ENCODE peak calls at places on chromosomes 1 and 21, in five cellular contexts. One of them, this sample, is unnamed.

GRCh38 chr1:79255421-79255820 is 248.9 kb upstream of the ADGRL4 start:
- DNase-seq in GM12878: no peak
- DNase-seq in HCT116: no peak
- DNase-seq in K562: no peak
- DNase-seq in HepG2: no peak
- DNase-seq in this sample: no peak

GRCh38 chr1:154474802-154475201 is 27.2 kb upstream of the TDRD10 start:
- DNase-seq in HCT116: peak
- DNase-seq in K562: no peak
- DNase-seq in HepG2: peak
- DNase-seq in GM12878: no peak
- DNase-seq in this sample: no peak

GRCh38 chr1:150957666-150958065 is 17.0 kb downstream of the CERS2 start:
- DNase-seq in HepG2: no peak
- DNase-seq in GM12878: no peak
- DNase-seq in HCT116: no peak
- DNase-seq in K562: no peak
- DNase-seq in this sample: no peak

GRCh38 chr1:209207126-209207700 is 376.3 kb upstream of the CAMK1G start:
- DNase-seq in HepG2: no peak
- DNase-seq in GM12878: no peak
- DNase-seq in K562: no peak
- DNase-seq in HCT116: no peak
- DNase-seq in this sample: no peak

GRCh38 chr1:177077006-177077405 is 87.5 kb downstream of the ASTN1 start:
- DNase-seq in K562: no peak
- DNase-seq in HCT116: no peak
- DNase-seq in GM12878: no peak
- DNase-seq in HepG2: no peak
- DNase-seq in this sample: no peak

GRCh38 chr1:53319296-53320101 is 8.4 kb downstream of the LRP8 start:
- DNase-seq in GM12878: no peak
- DNase-seq in K562: no peak
- DNase-seq in HepG2: no peak
- DNase-seq in HCT116: no peak
- DNase-seq in this sample: no peak

GRCh38 chr21:15823486-15824150 is 93.8 kb downstream of the USP25 start:
- DNase-seq in K562: no peak
- DNase-seq in GM12878: no peak
- DNase-seq in HCT116: no peak
- DNase-seq in HepG2: no peak
- DNase-seq in this sample: no peak

GRCh38 chr1:89527256-89527655 is 2.6 kb downstream of the LRRC8B start:
- DNase-seq in HepG2: no peak
- DNase-seq in HCT116: no peak
- DNase-seq in GM12878: no peak
- DNase-seq in K562: no peak
- DNase-seq in this sample: no peak

GRCh38 chr1:30405631-30406212 is 317.7 kb downstream of the MATN1 start:
- DNase-seq in HCT116: no peak
- DNase-seq in GM12878: no peak
- DNase-seq in HepG2: no peak
- DNase-seq in K562: no peak
- DNase-seq in this sample: no peak

GRCh38 chr1:208374391-208374941 is 130.3 kb upstream of the PLXNA2 start:
- DNase-seq in HepG2: no peak
- DNase-seq in K562: no peak
- DNase-seq in HCT116: no peak
- DNase-seq in GM12878: no peak
- DNase-seq in this sample: no peak

GRCh38 chr1:24996456-24996855 is 66.4 kb upstream of the RUNX3 start:
- DNase-seq in K562: no peak
- DNase-seq in HepG2: no peak
- DNase-seq in HCT116: no peak
- DNase-seq in GM12878: no peak
- DNase-seq in this sample: no peak

GRCh38 chr1:2555634-2556276 is 416 bp upstream of the TNFRSF14 start:
- DNase-seq in HepG2: no peak
- DNase-seq in HCT116: no peak
- DNase-seq in K562: no peak
- DNase-seq in GM12878: no peak
- DNase-seq in this sample: no peak

GRCh38 chr1:53545663-53546408 is 86.6 kb downstream of the DMRTB1 start:
- DNase-seq in GM12878: no peak
- DNase-seq in K562: no peak
- DNase-seq in HepG2: no peak
- DNase-seq in HCT116: no peak
- DNase-seq in this sample: no peak

GRCh38 chr1:219385786-219386427 is 212.2 kb downstream of the LYPLAL1 start:
- DNase-seq in K562: peak
- DNase-seq in HCT116: peak
- DNase-seq in GM12878: peak
- DNase-seq in HepG2: peak
- DNase-seq in this sample: peak

GRCh38 chr1:16187748-16188401 is 24.6 kb downstream of the ARHGEF19 start:
- DNase-seq in GM12878: no peak
- DNase-seq in HCT116: no peak
- DNase-seq in HepG2: peak
- DNase-seq in K562: peak
- DNase-seq in this sample: no peak

GRCh38 chr1:79745928-79746327 is 739.4 kb upstream of the ADGRL4 start:
- DNase-seq in HCT116: no peak
- DNase-seq in K562: no peak
- DNase-seq in HepG2: no peak
- DNase-seq in GM12878: no peak
- DNase-seq in this sample: no peak

GRCh38 chr1:93585059-93585966 is 96.3 kb downstream of the BCAR3 start:
- DNase-seq in HepG2: peak
- DNase-seq in K562: no peak
- DNase-seq in HCT116: no peak
- DNase-seq in GM12878: no peak
- DNase-seq in this sample: no peak

GRCh38 chr21:31557421-31557955 is 102.0 kb upstream of the SOD1 start:
- DNase-seq in HepG2: no peak
- DNase-seq in HCT116: no peak
- DNase-seq in K562: no peak
- DNase-seq in GM12878: no peak
- DNase-seq in this sample: peak

GRCh38 chr21:36854391-36854790 is 112.1 kb downstream of the HLCS start:
- DNase-seq in HepG2: peak
- DNase-seq in HCT116: no peak
- DNase-seq in K562: peak
- DNase-seq in GM12878: no peak
- DNase-seq in this sample: peak

GRCh38 chr1:184567648-184568047 is 180.8 kb downstream of the C1orf21 start:
- DNase-seq in GM12878: no peak
- DNase-seq in HepG2: no peak
- DNase-seq in HCT116: no peak
- DNase-seq in K562: no peak
- DNase-seq in this sample: no peak

GRCh38 chr21:29235714-29236197 is 63.0 kb upstream of the BACH1 start:
- DNase-seq in HepG2: no peak
- DNase-seq in K562: no peak
- DNase-seq in HCT116: no peak
- DNase-seq in GM12878: peak
- DNase-seq in this sample: no peak

GRCh38 chr21:14836950-14837349 is 227.8 kb downstream of the NRIP1 start:
- DNase-seq in GM12878: no peak
- DNase-seq in HCT116: no peak
- DNase-seq in K562: no peak
- DNase-seq in HepG2: no peak
- DNase-seq in this sample: no peak

GRCh38 chr1:160030657-160031367 is 978 bp downstream of the PIGM start:
- DNase-seq in HepG2: no peak
- DNase-seq in GM12878: no peak
- DNase-seq in HCT116: no peak
- DNase-seq in K562: no peak
- DNase-seq in this sample: no peak

GRCh38 chr1:243950166-243950565 is 100.1 kb upstream of the AKT3 start:
- DNase-seq in HCT116: no peak
- DNase-seq in GM12878: no peak
- DNase-seq in HepG2: peak
- DNase-seq in K562: no peak
- DNase-seq in this sample: no peak

GRCh38 chr1:116877369-116877768 is 32.3 kb upstream of the PTGFRN start:
- DNase-seq in K562: no peak
- DNase-seq in HepG2: no peak
- DNase-seq in GM12878: no peak
- DNase-seq in HCT116: no peak
- DNase-seq in this sample: no peak

GRCh38 chr1:16146888-16147614 is 8.8 kb downstream of the EPHA2 start:
- DNase-seq in HepG2: peak
- DNase-seq in K562: no peak
- DNase-seq in GM12878: no peak
- DNase-seq in HCT116: no peak
- DNase-seq in this sample: no peak

GRCh38 chr1:66275601-66276023 is 258.3 kb upstream of the SGIP1 start:
- DNase-seq in HepG2: no peak
- DNase-seq in HCT116: no peak
- DNase-seq in K562: no peak
- DNase-seq in GM12878: no peak
- DNase-seq in this sample: no peak

GRCh38 chr1:110737206-110737605 is 62.5 kb upstream of the KCNA3 start:
- DNase-seq in K562: no peak
- DNase-seq in HepG2: no peak
- DNase-seq in HCT116: no peak
- DNase-seq in GM12878: no peak
- DNase-seq in this sample: no peak

GRCh38 chr1:2466270-2466665 is 9.8 kb upstream of the PLCH2 start:
- DNase-seq in HepG2: no peak
- DNase-seq in K562: no peak
- DNase-seq in GM12878: no peak
- DNase-seq in HCT116: no peak
- DNase-seq in this sample: no peak

GRCh38 chr1:108559215-108560142 is at the start of gene EEIG2:
- DNase-seq in K562: peak
- DNase-seq in HepG2: peak
- DNase-seq in GM12878: peak
- DNase-seq in HCT116: peak
- DNase-seq in this sample: peak

GRCh38 chr1:207752456-207753132 is 740 bp downstream of the CD46 start:
- DNase-seq in HCT116: no peak
- DNase-seq in K562: peak
- DNase-seq in GM12878: no peak
- DNase-seq in HepG2: peak
- DNase-seq in this sample: no peak

GRCh38 chr1:51422367-51423097 is 92.2 kb upstream of the TTC39A start:
- DNase-seq in HCT116: no peak
- DNase-seq in K562: no peak
- DNase-seq in HepG2: no peak
- DNase-seq in GM12878: no peak
- DNase-seq in this sample: no peak
- TF ChIP-seq SRF in HCT116: no peak
- TF ChIP-seq SRF in K562: no peak
- TF ChIP-seq SRF in HepG2: no peak
- TF ChIP-seq SRF in GM12878: no peak
- TF ChIP-seq SRF in this sample: no peak

GRCh38 chr1:21089711-21090110 is 87.0 kb downstream of the EIF4G3 start:
- DNase-seq in HepG2: no peak
- DNase-seq in K562: no peak
- DNase-seq in GM12878: no peak
- DNase-seq in HCT116: no peak
- DNase-seq in this sample: no peak
- TF ChIP-seq SRF in HepG2: no peak
- TF ChIP-seq SRF in K562: no peak
- TF ChIP-seq SRF in GM12878: no peak
- TF ChIP-seq SRF in HCT116: no peak
- TF ChIP-seq SRF in this sample: no peak

DNA sequence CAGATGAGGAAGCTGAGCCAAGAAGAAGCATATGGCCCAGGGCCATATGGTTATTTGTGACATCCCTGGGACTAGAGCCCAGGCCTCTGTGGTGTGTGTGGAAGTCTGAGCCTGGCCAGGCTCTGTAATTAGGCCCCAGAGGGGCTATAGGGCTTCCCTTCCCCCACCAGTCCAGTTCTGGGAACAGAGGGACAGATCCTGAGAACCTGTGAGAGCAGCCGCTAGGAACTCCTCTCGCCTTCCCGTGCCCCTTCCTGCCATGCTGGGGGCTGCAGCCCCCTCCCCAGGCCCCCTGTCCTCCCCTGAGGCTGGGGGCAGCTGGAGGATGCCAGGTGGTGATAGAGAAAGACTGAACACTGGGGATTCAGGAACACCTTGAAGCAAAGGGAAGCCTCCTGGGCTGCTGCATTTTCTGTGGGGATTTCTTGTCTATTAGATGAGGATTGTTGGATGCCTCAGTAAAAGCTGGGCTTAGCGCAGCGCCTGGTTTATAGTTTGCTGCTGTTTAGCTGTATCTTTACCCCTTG is 33.3 kb downstream of the COQ8A start:
- DNase-seq in HCT116: no peak
- DNase-seq in K562: no peak
- DNase-seq in HepG2: no peak
- DNase-seq in GM12878: no peak
- DNase-seq in this sample: no peak
- TF ChIP-seq SRF in HCT116: no peak
- TF ChIP-seq SRF in K562: no peak
- TF ChIP-seq SRF in HepG2: no peak
- TF ChIP-seq SRF in GM12878: no peak
- TF ChIP-seq SRF in this sample: no peak

DNA sequence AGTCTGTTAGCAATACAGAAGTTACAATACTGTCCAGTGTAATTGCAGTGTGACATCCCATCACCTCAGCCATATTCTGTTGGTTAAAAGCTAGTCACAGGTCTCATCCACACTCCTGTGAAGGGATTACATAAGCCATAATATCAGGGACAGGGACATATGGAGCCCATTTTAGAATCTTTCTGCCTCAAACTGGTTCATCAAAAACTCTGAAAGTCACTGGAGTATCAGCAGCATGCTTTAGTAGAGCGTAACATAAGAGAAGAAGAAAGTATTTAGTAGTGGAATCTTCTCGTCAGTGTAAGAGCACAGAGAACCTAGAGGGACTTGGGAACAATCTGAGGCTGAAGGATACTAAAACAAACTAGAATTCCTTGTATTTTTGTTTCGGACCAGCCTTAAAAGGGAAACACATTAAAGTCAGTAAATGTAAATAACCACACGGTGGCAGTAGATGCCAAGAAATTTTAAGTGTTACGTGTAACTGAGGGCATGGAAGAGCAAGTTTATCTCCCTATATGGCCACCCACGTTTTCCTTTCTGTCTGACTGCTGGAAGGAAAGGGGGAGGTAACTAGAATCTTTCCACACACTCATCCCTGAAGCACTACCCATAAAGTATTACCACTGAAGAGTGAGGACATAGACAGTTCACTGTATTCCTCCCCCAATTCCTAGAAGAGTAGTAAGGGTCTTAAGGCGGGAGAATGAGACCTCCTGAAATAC is 41.6 kb upstream of the AGL start:
- DNase-seq in K562: peak
- DNase-seq in HCT116: peak
- DNase-seq in HepG2: peak
- DNase-seq in GM12878: peak
- DNase-seq in this sample: no peak
- TF ChIP-seq SRF in K562: no peak
- TF ChIP-seq SRF in HCT116: peak
- TF ChIP-seq SRF in HepG2: peak
- TF ChIP-seq SRF in GM12878: peak
- TF ChIP-seq SRF in this sample: peak

This sample was measured in H1.